ENCODE peak calls at places on chromosomes 4 and X, in six cellular contexts. One of them, this sample, is unnamed.

GRCh38 chr4:77010841-77011354 is 61.3 kb downstream of the SEPTIN11 start:
- DNase-seq in tibial nerve: no peak
- DNase-seq in body of pancreas: no peak
- DNase-seq in uterus: no peak
- DNase-seq in lower leg skin: no peak
- DNase-seq in adrenal gland: no peak
- DNase-seq in this sample: no peak

GRCh38 chr4:24589448-24589847 is 5.1 kb upstream of the DHX15 start:
- DNase-seq in adrenal gland: no peak
- DNase-seq in body of pancreas: no peak
- DNase-seq in uterus: no peak
- DNase-seq in lower leg skin: no peak
- DNase-seq in tibial nerve: no peak
- DNase-seq in this sample: no peak

GRCh38 chrX:47540754-47541538 is 20.1 kb upstream of the ARAF start:
- DNase-seq in uterus: peak; percentile 86
- DNase-seq in tibial nerve: peak; percentile 70
- DNase-seq in adrenal gland: peak; percentile 91
- DNase-seq in lower leg skin: peak; percentile 75
- DNase-seq in body of pancreas: peak; percentile 91
- DNase-seq in this sample: peak; percentile 83

GRCh38 chr4:52958232-52958631 is 96.1 kb downstream of the RASL11B start:
- DNase-seq in uterus: no peak
- DNase-seq in body of pancreas: no peak
- DNase-seq in tibial nerve: no peak
- DNase-seq in lower leg skin: no peak
- DNase-seq in adrenal gland: no peak
- DNase-seq in this sample: no peak

GRCh38 chrX:13669246-13669689 is 16.3 kb downstream of the TCEANC start:
- DNase-seq in tibial nerve: peak; percentile 72
- DNase-seq in body of pancreas: peak; percentile 92
- DNase-seq in lower leg skin: peak; percentile 63
- DNase-seq in uterus: peak; percentile 83
- DNase-seq in adrenal gland: peak; percentile 85
- DNase-seq in this sample: no peak

GRCh38 chr4:156596026-156596425 is 375.6 kb downstream of the PDGFC start:
- DNase-seq in adrenal gland: no peak
- DNase-seq in body of pancreas: no peak
- DNase-seq in tibial nerve: no peak
- DNase-seq in lower leg skin: no peak
- DNase-seq in uterus: no peak
- DNase-seq in this sample: no peak

GRCh38 chrX:38552721-38553120 is 8.6 kb upstream of the TSPAN7 start:
- DNase-seq in uterus: no peak
- DNase-seq in lower leg skin: no peak
- DNase-seq in tibial nerve: no peak
- DNase-seq in adrenal gland: no peak
- DNase-seq in body of pancreas: no peak
- DNase-seq in this sample: no peak

GRCh38 chr4:83831588-83831987 is 295.7 kb downstream of the GPAT3 start:
- DNase-seq in tibial nerve: no peak
- DNase-seq in lower leg skin: no peak
- DNase-seq in body of pancreas: no peak
- DNase-seq in uterus: no peak
- DNase-seq in adrenal gland: no peak
- DNase-seq in this sample: no peak

GRCh38 chr4:6991771-6992557 is 51.2 kb upstream of the TADA2B start:
- DNase-seq in adrenal gland: peak; percentile 92
- DNase-seq in body of pancreas: peak; percentile 71
- DNase-seq in lower leg skin: peak; percentile 65
- DNase-seq in tibial nerve: peak; percentile 49
- DNase-seq in uterus: peak; percentile 22
- DNase-seq in this sample: no peak

GRCh38 chr4:140971077-140971792 is 162.0 kb downstream of the RNF150 start:
- DNase-seq in uterus: no peak
- DNase-seq in tibial nerve: no peak
- DNase-seq in lower leg skin: no peak
- DNase-seq in body of pancreas: no peak
- DNase-seq in adrenal gland: no peak
- DNase-seq in this sample: no peak

GRCh38 chr4:13349096-13349495 is 135.0 kb downstream of the RAB28 start:
- DNase-seq in body of pancreas: no peak
- DNase-seq in adrenal gland: no peak
- DNase-seq in tibial nerve: no peak
- DNase-seq in uterus: no peak
- DNase-seq in lower leg skin: no peak
- DNase-seq in this sample: no peak

GRCh38 chr4:9703391-9703790 is 78.0 kb upstream of the DRD5 start:
- DNase-seq in uterus: no peak
- DNase-seq in tibial nerve: peak; percentile 72
- DNase-seq in body of pancreas: peak; percentile 49
- DNase-seq in adrenal gland: peak; percentile 71
- DNase-seq in lower leg skin: peak; percentile 52
- DNase-seq in this sample: peak; percentile 57

GRCh38 chr4:60314367-60314766 is 885.8 kb upstream of the ADGRL3 start:
- DNase-seq in body of pancreas: no peak
- DNase-seq in tibial nerve: no peak
- DNase-seq in lower leg skin: no peak
- DNase-seq in adrenal gland: no peak
- DNase-seq in uterus: no peak
- DNase-seq in this sample: no peak

GRCh38 chr4:47519239-47519883 is 34.3 kb downstream of the ATP10D start:
- DNase-seq in uterus: no peak
- DNase-seq in tibial nerve: no peak
- DNase-seq in body of pancreas: no peak
- DNase-seq in lower leg skin: no peak
- DNase-seq in adrenal gland: no peak
- DNase-seq in this sample: no peak

GRCh38 chr4:17494258-17494657 is 17.6 kb downstream of the QDPR start:
- DNase-seq in adrenal gland: peak; percentile 68
- DNase-seq in body of pancreas: no peak
- DNase-seq in lower leg skin: no peak
- DNase-seq in tibial nerve: no peak
- DNase-seq in uterus: peak; percentile 33
- DNase-seq in this sample: no peak

GRCh38 chr4:137536789-137537561 is 4.7 kb upstream of the PCDH18 start:
- DNase-seq in body of pancreas: no peak
- DNase-seq in tibial nerve: no peak
- DNase-seq in uterus: no peak
- DNase-seq in lower leg skin: no peak
- DNase-seq in adrenal gland: no peak
- DNase-seq in this sample: no peak

GRCh38 chr4:149690726-149691125 is 124.9 kb downstream of the IQCM start:
- DNase-seq in adrenal gland: no peak
- DNase-seq in body of pancreas: no peak
- DNase-seq in uterus: no peak
- DNase-seq in lower leg skin: no peak
- DNase-seq in tibial nerve: no peak
- DNase-seq in this sample: no peak

GRCh38 chrX:71958281-71958675 is 47.6 kb downstream of the NHSL2 start:
- DNase-seq in uterus: no peak
- DNase-seq in tibial nerve: no peak
- DNase-seq in lower leg skin: no peak
- DNase-seq in body of pancreas: no peak
- DNase-seq in adrenal gland: no peak
- DNase-seq in this sample: no peak

GRCh38 chr4:118167306-118167705 is 133.0 kb downstream of the NDST3 start:
- DNase-seq in body of pancreas: no peak
- DNase-seq in uterus: no peak
- DNase-seq in lower leg skin: no peak
- DNase-seq in adrenal gland: no peak
- DNase-seq in tibial nerve: no peak
- DNase-seq in this sample: no peak

GRCh38 chr4:53478671-53479456 is 101.4 kb downstream of the FIP1L1 start:
- DNase-seq in adrenal gland: peak; percentile 69
- DNase-seq in lower leg skin: no peak
- DNase-seq in tibial nerve: no peak
- DNase-seq in uterus: no peak
- DNase-seq in body of pancreas: no peak
- DNase-seq in this sample: no peak

GRCh38 chr4:74364649-74365491 is at the start of gene EREG:
- DNase-seq in body of pancreas: peak; percentile 14
- DNase-seq in tibial nerve: no peak
- DNase-seq in uterus: no peak
- DNase-seq in adrenal gland: no peak
- DNase-seq in lower leg skin: no peak
- DNase-seq in this sample: peak; percentile 44

GRCh38 chrX:40845331-40845911 is 110.1 kb upstream of the MED14 start:
- DNase-seq in body of pancreas: peak; percentile 30
- DNase-seq in lower leg skin: no peak
- DNase-seq in adrenal gland: peak; percentile 46
- DNase-seq in tibial nerve: no peak
- DNase-seq in uterus: peak; percentile 41
- DNase-seq in this sample: no peak

GRCh38 chr4:16278178-16278577 is 51.9 kb upstream of the TAPT1 start:
- DNase-seq in body of pancreas: no peak
- DNase-seq in lower leg skin: no peak
- DNase-seq in uterus: no peak
- DNase-seq in adrenal gland: no peak
- DNase-seq in tibial nerve: no peak
- DNase-seq in this sample: no peak

GRCh38 chrX:154473683-154474082 is 5.4 kb downstream of the LAGE3 start:
- DNase-seq in tibial nerve: no peak
- DNase-seq in uterus: no peak
- DNase-seq in lower leg skin: no peak
- DNase-seq in adrenal gland: no peak
- DNase-seq in body of pancreas: no peak
- DNase-seq in this sample: no peak

GRCh38 chr4:58936436-58936835 is 1826.3 kb upstream of the IGFBP7 start:
- DNase-seq in adrenal gland: no peak
- DNase-seq in tibial nerve: no peak
- DNase-seq in lower leg skin: no peak
- DNase-seq in body of pancreas: no peak
- DNase-seq in uterus: no peak
- DNase-seq in this sample: no peak

GRCh38 chrX:84487365-84488353 is 14.6 kb downstream of the HDX start:
- DNase-seq in uterus: no peak
- DNase-seq in lower leg skin: no peak
- DNase-seq in body of pancreas: no peak
- DNase-seq in tibial nerve: no peak
- DNase-seq in adrenal gland: no peak
- DNase-seq in this sample: no peak

GRCh38 chrX:22689290-22689689 is 310.5 kb upstream of the DDX53 start:
- DNase-seq in lower leg skin: no peak
- DNase-seq in tibial nerve: no peak
- DNase-seq in uterus: no peak
- DNase-seq in adrenal gland: no peak
- DNase-seq in body of pancreas: no peak
- DNase-seq in this sample: no peak

GRCh38 chr4:102566426-102566825 is 65.3 kb downstream of the NFKB1 start:
- DNase-seq in body of pancreas: no peak
- DNase-seq in lower leg skin: no peak
- DNase-seq in tibial nerve: no peak
- DNase-seq in adrenal gland: no peak
- DNase-seq in uterus: no peak
- DNase-seq in this sample: no peak

GRCh38 chr4:168509786-168510185 is 12.9 kb downstream of the PALLD start:
- DNase-seq in adrenal gland: no peak
- DNase-seq in body of pancreas: no peak
- DNase-seq in lower leg skin: no peak
- DNase-seq in tibial nerve: no peak
- DNase-seq in uterus: no peak
- DNase-seq in this sample: no peak

GRCh38 chrX:153582896-153583295 is 16.0 kb downstream of the CCNQ start:
- DNase-seq in adrenal gland: peak; percentile 56
- DNase-seq in body of pancreas: peak; percentile 43
- DNase-seq in uterus: no peak
- DNase-seq in lower leg skin: no peak
- DNase-seq in tibial nerve: no peak
- DNase-seq in this sample: no peak

GRCh38 chr4:138510053-138510452 is 267.9 kb upstream of the SLC7A11 start:
- DNase-seq in tibial nerve: no peak
- DNase-seq in adrenal gland: no peak
- DNase-seq in uterus: no peak
- DNase-seq in lower leg skin: no peak
- DNase-seq in body of pancreas: no peak
- DNase-seq in this sample: no peak

GRCh38 chr4:61177361-61177760 is 22.8 kb upstream of the ADGRL3 start:
- DNase-seq in tibial nerve: no peak
- DNase-seq in adrenal gland: no peak
- DNase-seq in body of pancreas: no peak
- DNase-seq in lower leg skin: no peak
- DNase-seq in uterus: no peak
- DNase-seq in this sample: no peak

GRCh38 chrX:10979956-10980355 is 131.2 kb upstream of the HCCS start:
- DNase-seq in uterus: no peak
- DNase-seq in body of pancreas: no peak
- DNase-seq in adrenal gland: no peak
- DNase-seq in tibial nerve: no peak
- DNase-seq in lower leg skin: no peak
- DNase-seq in this sample: no peak

GRCh38 chr4:73037057-73037456 is 32.5 kb downstream of the COX18 start:
- DNase-seq in body of pancreas: no peak
- DNase-seq in adrenal gland: no peak
- DNase-seq in uterus: no peak
- DNase-seq in tibial nerve: no peak
- DNase-seq in lower leg skin: no peak
- DNase-seq in this sample: no peak
- TF ChIP-seq POLR2A in body of pancreas: no peak
- TF ChIP-seq POLR2A in adrenal gland: no peak
- TF ChIP-seq POLR2A in uterus: no peak
- TF ChIP-seq POLR2A in tibial nerve: no peak
- TF ChIP-seq POLR2A in lower leg skin: no peak
- TF ChIP-seq POLR2A in this sample: no peak

DNA sequence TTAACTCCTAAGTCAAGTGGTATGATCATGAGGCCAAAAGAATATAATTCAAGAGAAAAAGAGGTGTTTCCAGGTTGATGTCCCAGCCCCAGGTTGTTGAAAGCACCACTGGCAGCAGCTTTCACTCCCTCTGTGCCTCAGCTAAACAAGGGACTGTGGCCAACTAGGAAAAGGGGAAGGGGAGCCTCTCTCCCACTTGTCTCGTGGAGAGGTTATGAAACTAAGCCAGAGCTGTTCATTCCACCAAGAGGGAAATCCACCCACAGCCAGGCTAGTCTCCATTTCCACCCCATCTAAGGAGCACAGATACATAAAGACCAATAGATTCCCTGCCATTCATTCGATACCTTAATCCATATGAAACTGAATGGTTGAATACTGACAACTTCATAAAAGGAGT is 8.1 kb downstream of the ANXA5 start:
- DNase-seq in adrenal gland: no peak
- DNase-seq in tibial nerve: no peak
- DNase-seq in lower leg skin: no peak
- DNase-seq in uterus: no peak
- DNase-seq in body of pancreas: no peak
- DNase-seq in this sample: no peak
- TF ChIP-seq POLR2A in adrenal gland: no peak
- TF ChIP-seq POLR2A in tibial nerve: no peak
- TF ChIP-seq POLR2A in lower leg skin: no peak
- TF ChIP-seq POLR2A in uterus: no peak
- TF ChIP-seq POLR2A in body of pancreas: no peak
- TF ChIP-seq POLR2A in this sample: no peak

GRCh38 chr4:38385286-38386010 is 278.6 kb upstream of the KLF3 start:
- DNase-seq in lower leg skin: no peak
- DNase-seq in tibial nerve: no peak
- DNase-seq in adrenal gland: no peak
- DNase-seq in body of pancreas: peak; percentile 68
- DNase-seq in uterus: no peak
- DNase-seq in this sample: no peak
- TF ChIP-seq POLR2A in lower leg skin: no peak
- TF ChIP-seq POLR2A in tibial nerve: no peak
- TF ChIP-seq POLR2A in adrenal gland: no peak
- TF ChIP-seq POLR2A in body of pancreas: no peak
- TF ChIP-seq POLR2A in uterus: no peak
- TF ChIP-seq POLR2A in this sample: no peak

GRCh38 chr4:82422616-82423015 is 7.6 kb downstream of the HNRNPDL start:
- DNase-seq in tibial nerve: no peak
- DNase-seq in body of pancreas: no peak
- DNase-seq in uterus: no peak
- DNase-seq in adrenal gland: no peak
- DNase-seq in lower leg skin: no peak
- DNase-seq in this sample: no peak
- TF ChIP-seq POLR2A in tibial nerve: no peak
- TF ChIP-seq POLR2A in body of pancreas: no peak
- TF ChIP-seq POLR2A in uterus: no peak
- TF ChIP-seq POLR2A in adrenal gland: no peak
- TF ChIP-seq POLR2A in lower leg skin: no peak
- TF ChIP-seq POLR2A in this sample: no peak

This sample was measured in upper lobe of left lung.